ENCODE peak calls at places on chromosomes 4 and X, in five cellular contexts. F, I, A, Q and G are unnamed samples.

GRCh38 chrX:55710701-55711100 is 6.8 kb upstream of the RRAGB start:
- DNase-seq in F (no peak), I (peak; percentile 59), A (no peak), Q (no peak), G (no peak)

GRCh38 chr4:111154924-111155323 is 532.0 kb upstream of the PITX2 start:
- DNase-seq in F (no peak), I (no peak), A (no peak), Q (no peak), G (no peak)

GRCh38 chrX:132967049-132967448 is 8.6 kb upstream of the HS6ST2 start:
- DNase-seq in F (no peak), I (no peak), A (no peak), Q (no peak), G (no peak)

GRCh38 chr4:52954771-52955170 is 92.7 kb downstream of the RASL11B start:
- DNase-seq in F (no peak), I (no peak), A (no peak), Q (no peak), G (no peak)

GRCh38 chr4:54539500-54540029 is 118.2 kb upstream of the KIT start:
- DNase-seq in F (peak; percentile 67), I (peak; percentile 23), A (no peak), Q (no peak), G (peak; percentile 25)

GRCh38 chrX:138485767-138486166 is 225.8 kb downstream of the FGF13 start:
- DNase-seq in F (no peak), I (no peak), A (no peak), Q (no peak), G (no peak)

GRCh38 chrX:39473812-39474211 is 623.9 kb downstream of the BCOR start:
- DNase-seq in F (no peak), I (no peak), A (no peak), Q (no peak), G (no peak)

GRCh38 chr4:154231796-154232478 is 259.7 kb downstream of the DCHS2 start:
- DNase-seq in F (no peak), I (no peak), A (no peak), Q (no peak), G (no peak)

GRCh38 chrX:16930392-16930791 is 16.1 kb upstream of the REPS2 start:
- DNase-seq in F (no peak), I (peak; percentile 17), A (no peak), Q (no peak), G (no peak)

GRCh38 chr4:145216532-145216931 is 36.1 kb upstream of the OTUD4 start:
- DNase-seq in F (no peak), I (peak; percentile 52), A (no peak), Q (peak; percentile 0), G (no peak)

GRCh38 chrX:63930140-63930539 is 145.1 kb upstream of the ARHGEF9 start:
- DNase-seq in F (peak; percentile 7), I (no peak), A (no peak), Q (no peak), G (no peak)

GRCh38 chrX:134460861-134461218 is 875 bp downstream of the HPRT1 start:
- DNase-seq in F (no peak), I (peak; percentile 10), A (no peak), Q (no peak), G (no peak)

GRCh38 chr4:62279689-62280088 is 1079.6 kb downstream of the ADGRL3 start:
- DNase-seq in F (no peak), I (no peak), A (no peak), Q (no peak), G (no peak)

GRCh38 chrX:129318375-129318774 is 204.9 kb downstream of the SMARCA1 start:
- DNase-seq in F (peak; percentile 4), I (peak; percentile 40), A (no peak), Q (no peak), G (no peak)